ENCODE peak calls at places on chromosome 6, in four cellular contexts. One of them, this sample, is unnamed.

GRCh38 chr6:101392561-101393230 is 812 bp upstream of the GRIK2 start:
- DNase-seq in RWPE2: no peak
- DNase-seq in fibroblast of pulmonary artery: no peak
- DNase-seq in D721Med: no peak
- DNase-seq in this sample: peak; percentile 61

GRCh38 chr6:124319410-124319809 is 515.7 kb downstream of the NKAIN2 start:
- DNase-seq in RWPE2: no peak
- DNase-seq in fibroblast of pulmonary artery: no peak
- DNase-seq in D721Med: no peak
- DNase-seq in this sample: no peak

GRCh38 chr6:20211941-20212391 is 303 bp downstream of the MBOAT1 start:
- DNase-seq in RWPE2: peak; percentile 73
- DNase-seq in fibroblast of pulmonary artery: peak; percentile 47
- DNase-seq in D721Med: no peak
- DNase-seq in this sample: no peak

GRCh38 chr6:153231048-153231635 is 100.1 kb upstream of the RGS17 start:
- DNase-seq in RWPE2: no peak
- DNase-seq in fibroblast of pulmonary artery: peak; percentile 63
- DNase-seq in D721Med: no peak
- DNase-seq in this sample: no peak

GRCh38 chr6:100271202-100271601 is 193.5 kb downstream of the SIM1 start:
- DNase-seq in RWPE2: no peak
- DNase-seq in fibroblast of pulmonary artery: no peak
- DNase-seq in D721Med: no peak
- DNase-seq in this sample: no peak

GRCh38 chr6:5279891-5280338 is 18.6 kb downstream of the FARS2 start:
- DNase-seq in RWPE2: no peak
- DNase-seq in fibroblast of pulmonary artery: no peak
- DNase-seq in D721Med: no peak
- DNase-seq in this sample: no peak

GRCh38 chr6:33018904-33019303 is 9.5 kb upstream of the HLA-DOA start:
- DNase-seq in RWPE2: no peak
- DNase-seq in fibroblast of pulmonary artery: peak; percentile 19
- DNase-seq in D721Med: no peak
- DNase-seq in this sample: no peak

GRCh38 chr6:72421387-72421786 is 200.5 kb upstream of the KCNQ5 start:
- DNase-seq in RWPE2: no peak
- DNase-seq in fibroblast of pulmonary artery: no peak
- DNase-seq in D721Med: no peak
- DNase-seq in this sample: no peak

GRCh38 chr6:152669894-152670293 is 27.8 kb upstream of the MYCT1 start:
- DNase-seq in RWPE2: no peak
- DNase-seq in fibroblast of pulmonary artery: peak; percentile 68
- DNase-seq in D721Med: no peak
- DNase-seq in this sample: no peak

GRCh38 chr6:31702421-31702818 is 704 bp downstream of the ABHD16A start:
- DNase-seq in RWPE2: no peak
- DNase-seq in fibroblast of pulmonary artery: no peak
- DNase-seq in D721Med: no peak
- DNase-seq in this sample: no peak

GRCh38 chr6:140062042-140063041 is 687.9 kb upstream of the CITED2 start:
- DNase-seq in RWPE2: peak; percentile 85
- DNase-seq in fibroblast of pulmonary artery: peak; percentile 97
- DNase-seq in D721Med: no peak
- DNase-seq in this sample: no peak

GRCh38 chr6:120938164-120938875 is 396.0 kb downstream of the TBC1D32 start:
- DNase-seq in RWPE2: no peak
- DNase-seq in fibroblast of pulmonary artery: no peak
- DNase-seq in D721Med: no peak
- DNase-seq in this sample: no peak

GRCh38 chr6:165562421-165563090 is 100.5 kb downstream of the PDE10A start:
- DNase-seq in RWPE2: no peak
- DNase-seq in fibroblast of pulmonary artery: no peak
- DNase-seq in D721Med: no peak
- DNase-seq in this sample: no peak

GRCh38 chr6:18680842-18681241 is 293.7 kb downstream of the RNF144B start:
- DNase-seq in RWPE2: no peak
- DNase-seq in fibroblast of pulmonary artery: no peak
- DNase-seq in D721Med: no peak
- DNase-seq in this sample: no peak

GRCh38 chr6:13187692-13188091 is 140.6 kb downstream of the TBC1D7 start:
- DNase-seq in RWPE2: no peak
- DNase-seq in fibroblast of pulmonary artery: no peak
- DNase-seq in D721Med: no peak
- DNase-seq in this sample: no peak
- TF ChIP-seq CTCF in RWPE2: no peak
- TF ChIP-seq CTCF in fibroblast of pulmonary artery: no peak
- TF ChIP-seq CTCF in D721Med: no peak
- TF ChIP-seq CTCF in this sample: no peak

GRCh38 chr6:3713266-3713665 is 38.2 kb downstream of the PXDC1 start:
- DNase-seq in RWPE2: no peak
- DNase-seq in fibroblast of pulmonary artery: no peak
- DNase-seq in D721Med: no peak
- DNase-seq in this sample: no peak
- TF ChIP-seq CTCF in RWPE2: no peak
- TF ChIP-seq CTCF in fibroblast of pulmonary artery: no peak
- TF ChIP-seq CTCF in D721Med: no peak
- TF ChIP-seq CTCF in this sample: no peak

DNA sequence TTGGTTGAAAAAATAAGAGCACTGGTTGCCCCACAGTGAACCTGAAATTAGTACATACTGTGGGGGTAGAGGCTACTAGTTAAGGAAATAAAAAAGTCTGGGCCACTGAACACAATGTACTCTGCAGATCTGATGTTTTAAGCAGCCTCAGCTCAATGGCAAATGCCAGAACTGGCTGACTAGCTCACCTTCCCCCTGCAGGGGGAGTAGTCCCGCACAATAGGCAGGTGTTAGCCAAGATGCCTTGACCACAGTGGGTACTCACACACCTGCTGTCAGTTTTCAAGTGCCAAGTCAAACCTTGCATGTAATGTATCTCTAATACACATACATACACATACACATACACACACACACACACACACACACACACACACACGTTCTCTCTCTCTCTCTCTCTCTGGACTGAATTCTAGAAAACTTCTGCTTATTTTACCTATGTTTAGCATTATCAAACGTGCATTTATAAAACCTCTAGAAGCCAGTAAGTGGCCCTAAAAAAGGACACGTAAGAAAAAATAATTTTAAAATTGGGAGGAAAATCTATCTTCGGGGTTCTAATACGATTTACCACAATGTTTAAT is 36.1 kb downstream of the GMDS start:
- DNase-seq in RWPE2: no peak
- DNase-seq in fibroblast of pulmonary artery: peak; percentile 44
- DNase-seq in D721Med: no peak
- DNase-seq in this sample: no peak
- TF ChIP-seq CTCF in RWPE2: peak; percentile 62
- TF ChIP-seq CTCF in fibroblast of pulmonary artery: peak; percentile 69
- TF ChIP-seq CTCF in D721Med: peak; percentile 64
- TF ChIP-seq CTCF in this sample: peak; percentile 68

GRCh38 chr6:83921315-83921714 is 61.8 kb downstream of the CYB5R4 start:
- DNase-seq in RWPE2: no peak
- DNase-seq in fibroblast of pulmonary artery: no peak
- DNase-seq in D721Med: no peak
- DNase-seq in this sample: no peak
- TF ChIP-seq CTCF in RWPE2: no peak
- TF ChIP-seq CTCF in fibroblast of pulmonary artery: no peak
- TF ChIP-seq CTCF in D721Med: no peak
- TF ChIP-seq CTCF in this sample: no peak

GRCh38 chr6:79584332-79584731 is 46.8 kb upstream of the SH3BGRL2 start:
- DNase-seq in RWPE2: no peak
- DNase-seq in fibroblast of pulmonary artery: no peak
- DNase-seq in D721Med: no peak
- DNase-seq in this sample: no peak

GRCh38 chr6:79589701-79590100 is 41.4 kb upstream of the SH3BGRL2 start:
- DNase-seq in RWPE2: no peak
- DNase-seq in fibroblast of pulmonary artery: no peak
- DNase-seq in D721Med: no peak
- DNase-seq in this sample: no peak

GRCh38 chr6:79586548-79586947 is 44.6 kb upstream of the SH3BGRL2 start:
- DNase-seq in RWPE2: no peak
- DNase-seq in fibroblast of pulmonary artery: peak; percentile 55
- DNase-seq in D721Med: no peak
- DNase-seq in this sample: no peak
- TF ChIP-seq CTCF in RWPE2: peak; percentile 45
- TF ChIP-seq CTCF in fibroblast of pulmonary artery: peak; percentile 64
- TF ChIP-seq CTCF in D721Med: no peak
- TF ChIP-seq CTCF in this sample: peak; percentile 67

GRCh38 chr6:150865406-150866146 is at the start of gene MTHFD1L:
- DNase-seq in RWPE2: peak; percentile 68
- DNase-seq in fibroblast of pulmonary artery: peak; percentile 96
- DNase-seq in D721Med: peak; percentile 81
- DNase-seq in this sample: peak; percentile 91
- TF ChIP-seq CTCF in RWPE2: peak; percentile 89
- TF ChIP-seq CTCF in fibroblast of pulmonary artery: peak; percentile 11
- TF ChIP-seq CTCF in D721Med: peak; percentile 42
- TF ChIP-seq CTCF in this sample: peak; percentile 79